ENCODE peak calls at places on chromosomes 3 and 15, in four cellular contexts. V, O, Z and R are unnamed samples.

GRCh38 chr3:187936676-187937075 is 191.4 kb upstream of the BCL6 start:
- DNase-seq in V (no peak), O (no peak), Z (no peak), R (no peak)

GRCh38 chr15:71362987-71363968 is 248.0 kb downstream of the THSD4 start:
- DNase-seq in V (no peak), O (no peak), Z (no peak), R (no peak)

GRCh38 chr3:3699816-3700633 is 99.2 kb upstream of the LRRN1 start:
- DNase-seq in V (no peak), O (no peak), Z (no peak), R (no peak)

GRCh38 chr15:25849431-25849921 is 13.7 kb downstream of the ATP10A start:
- DNase-seq in V (peak), O (no peak), Z (no peak), R (no peak)

GRCh38 chr3:185688808-185689207 is 102.7 kb downstream of the SENP2 start:
- DNase-seq in V (no peak), O (peak), Z (no peak), R (no peak)

GRCh38 chr15:51924146-51925068 is 47.2 kb downstream of the LEO1 start:
- DNase-seq in V (peak), O (no peak), Z (no peak), R (no peak)

GRCh38 chr3:25849641-25850040 is 59.8 kb downstream of the OXSM start:
- DNase-seq in V (no peak), O (no peak), Z (no peak), R (no peak)

GRCh38 chr3:50503947-50504346 is 513 bp upstream of the CACNA2D2 start:
- DNase-seq in V (no peak), O (no peak), Z (no peak), R (no peak)

GRCh38 chr3:119880966-119881365 is 99.1 kb downstream of the NR1I2 start:
- DNase-seq in V (no peak), O (no peak), Z (no peak), R (no peak)

GRCh38 chr3:115975353-115975752 is 352.0 kb downstream of the GAP43 start:
- DNase-seq in V (no peak), O (peak), Z (no peak), R (no peak)

GRCh38 chr15:90097475-90097874 is 4.8 kb downstream of the IDH2 start:
- DNase-seq in V (no peak), O (no peak), Z (no peak), R (no peak)

GRCh38 chr3:109831403-109831802 is 494.1 kb upstream of the DPPA4 start:
- DNase-seq in V (no peak), O (no peak), Z (no peak), R (no peak)

GRCh38 chr3:53842436-53843194 is 3.6 kb downstream of the CHDH start:
- DNase-seq in V (peak), O (peak), Z (peak), R (no peak)

GRCh38 chr3:9045399-9045798 is 82.1 kb upstream of the RAD18 start:
- DNase-seq in V (no peak), O (no peak), Z (no peak), R (no peak)

GRCh38 chr15:94242257-94242656 is 10.9 kb downstream of the MCTP2 start:
- DNase-seq in V (no peak), O (no peak), Z (no peak), R (no peak)

GRCh38 chr3:94394885-94395284 is 332.0 kb downstream of the NSUN3 start:
- DNase-seq in V (no peak), O (no peak), Z (no peak), R (no peak)

GRCh38 chr3:24259901-24260512 is 234.6 kb downstream of the THRB start:
- DNase-seq in V (no peak), O (no peak), Z (no peak), R (no peak)

GRCh38 chr3:126607214-126607908 is 47.6 kb downstream of the TXNRD3 start:
- DNase-seq in V (no peak), O (no peak), Z (no peak), R (no peak)

GRCh38 chr3:65597225-65597951 is 441.3 kb downstream of the MAGI1 start:
- DNase-seq in V (peak), O (no peak), Z (peak), R (no peak)

GRCh38 chr3:131796558-131796957 is 238.3 kb downstream of the CPNE4 start:
- DNase-seq in V (no peak), O (no peak), Z (no peak), R (no peak)

GRCh38 chr15:95495033-95495541 is 835.4 kb upstream of the NR2F2 start:
- DNase-seq in V (no peak), O (no peak), Z (no peak), R (no peak)

GRCh38 chr15:40052604-40053003 is 13.6 kb upstream of the SRP14 start:
- DNase-seq in V (no peak), O (no peak), Z (no peak), R (peak)

GRCh38 chr3:149382518-149382917 is 5.1 kb upstream of the TM4SF1 start:
- DNase-seq in V (no peak), O (no peak), Z (no peak), R (no peak)

GRCh38 chr3:160949460-160949859 is 155.7 kb downstream of the B3GALNT1 start:
- DNase-seq in V (no peak), O (no peak), Z (no peak), R (no peak)

GRCh38 chr3:71492969-71493368 is 90.6 kb downstream of the FOXP1 start:
- DNase-seq in V (no peak), O (no peak), Z (no peak), R (no peak)

GRCh38 chr3:15291589-15292541 is 40.5 kb downstream of the SH3BP5 start:
- DNase-seq in V (no peak), O (no peak), Z (no peak), R (no peak)

GRCh38 chr3:31636693-31637442 is 104.1 kb downstream of the STT3B start:
- DNase-seq in V (no peak), O (no peak), Z (no peak), R (no peak)

GRCh38 chr3:31634485-31634884 is 101.8 kb downstream of the STT3B start:
- DNase-seq in V (no peak), O (no peak), Z (no peak), R (no peak)

GRCh38 chr3:31636063-31636462 is 103.3 kb downstream of the STT3B start:
- DNase-seq in V (no peak), O (no peak), Z (no peak), R (no peak)

GRCh38 chr3:31635586-31635985 is 102.9 kb downstream of the STT3B start:
- DNase-seq in V (no peak), O (no peak), Z (no peak), R (no peak)

DNA sequence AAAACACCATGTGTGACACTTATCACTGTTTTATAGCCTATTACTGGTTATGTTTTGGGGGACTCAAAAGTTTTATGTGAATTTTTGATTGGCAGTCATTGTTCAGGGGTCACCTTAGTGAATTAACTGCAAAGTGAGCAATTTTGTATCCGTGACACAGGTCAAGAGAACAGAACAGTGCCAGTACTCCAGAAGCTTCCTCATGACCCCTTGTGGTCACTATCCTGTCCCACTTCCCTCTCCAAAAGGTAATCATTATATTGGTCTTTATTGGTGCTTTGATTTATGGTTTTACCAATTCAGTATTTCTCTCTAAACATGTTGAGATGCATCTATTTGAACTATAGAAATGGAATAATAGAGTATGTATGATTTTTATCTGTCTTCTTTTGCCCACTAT is 107.1 kb downstream of the STT3B start:
- DNase-seq in V (no peak), O (no peak), Z (no peak), R (no peak)
- TF ChIP-seq CTCF in V (no peak), O (no peak), Z (no peak), R (no peak)

GRCh38 chr15:22241451-22241850 is 161.1 kb downstream of the OR4M2 start:
- DNase-seq in V (no peak), O (no peak), Z (no peak), R (no peak)

GRCh38 chr15:22240403-22240802 is 160.1 kb downstream of the OR4M2 start:
- DNase-seq in V (no peak), O (no peak), Z (no peak), R (no peak)

GRCh38 chr15:22237891-22238275 is 157.6 kb downstream of the OR4M2 start:
- DNase-seq in V (no peak), O (no peak), Z (no peak), R (no peak)

GRCh38 chr15:22240951-22241350 is 160.6 kb downstream of the OR4M2 start:
- DNase-seq in V (no peak), O (no peak), Z (no peak), R (no peak)

GRCh38 chr15:22239806-22240180 is 159.5 kb downstream of the OR4M2 start:
- DNase-seq in V (no peak), O (no peak), Z (no peak), R (no peak)
- TF ChIP-seq CTCF in V (no peak), O (no peak), Z (no peak), R (no peak)

DNA sequence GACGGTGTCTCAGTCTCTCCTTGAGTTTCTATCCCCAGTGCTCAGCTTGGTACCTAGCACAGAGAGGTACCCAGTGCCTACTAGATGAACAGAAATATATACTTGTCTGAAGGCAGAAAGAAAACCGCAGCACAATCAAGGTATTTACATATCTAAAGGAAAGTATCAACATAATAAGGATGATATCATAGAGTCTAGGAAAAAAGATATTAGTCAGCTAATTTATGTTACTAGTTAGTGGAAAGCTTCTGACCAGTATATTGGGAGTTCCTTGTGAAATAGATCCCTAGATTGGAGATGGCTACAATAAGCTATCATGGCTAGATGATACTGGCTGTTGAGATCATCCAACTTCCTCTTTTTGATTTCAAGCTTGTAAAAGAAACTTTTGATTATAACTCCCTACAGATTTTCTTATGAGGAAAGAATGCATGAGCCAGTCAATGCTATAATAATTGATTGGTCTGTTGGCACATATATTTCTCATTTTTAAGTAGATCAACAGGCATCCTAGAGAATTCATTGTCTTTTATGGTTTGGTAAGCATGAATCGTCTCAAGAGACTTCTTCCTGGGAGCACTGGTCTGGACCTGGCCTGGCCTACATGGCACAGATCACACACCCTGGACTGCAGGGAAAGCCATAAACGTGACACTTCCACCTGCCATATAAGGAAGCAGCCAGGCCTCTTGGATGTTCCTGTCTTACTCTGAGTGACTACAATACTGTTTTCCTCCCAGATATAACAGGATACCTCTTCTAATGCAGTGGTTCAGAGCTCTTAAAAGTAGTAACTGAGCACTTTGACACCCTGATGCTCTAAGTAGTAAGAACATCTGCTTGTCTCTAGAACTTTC is 60.7 kb downstream of the IMPG2 start:
- DNase-seq in V (no peak), O (no peak), Z (no peak), R (no peak)
- TF ChIP-seq CTCF in V (no peak), O (no peak), Z (no peak), R (no peak)

GRCh38 chr3:40505599-40506462 is at the start of gene ZNF620:
- DNase-seq in V (peak), O (no peak), Z (peak), R (peak)
- TF ChIP-seq CTCF in V (no peak), O (peak), Z (peak), R (no peak)

DNA sequence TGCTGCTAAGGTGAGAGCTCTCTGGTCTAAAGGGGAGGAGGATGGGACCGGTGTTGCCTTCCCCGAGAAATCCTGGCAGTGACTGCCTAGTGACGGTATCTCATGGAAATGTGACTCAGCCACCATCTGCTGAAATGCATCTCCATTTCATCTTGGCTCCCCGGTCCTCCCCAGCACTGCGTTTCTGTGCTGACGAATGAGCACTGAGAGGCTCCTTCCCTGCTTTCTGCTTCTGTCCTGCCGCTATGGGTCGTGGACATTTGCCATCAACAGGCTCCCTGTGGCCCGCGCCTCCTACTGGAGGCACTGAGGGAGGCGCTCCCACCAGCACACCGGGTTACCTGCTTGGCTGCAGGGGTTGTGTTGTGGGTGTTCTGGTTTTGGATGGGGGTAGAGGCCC is 13.5 kb upstream of the SEC13 start:
- DNase-seq in V (no peak), O (no peak), Z (no peak), R (no peak)
- TF ChIP-seq CTCF in V (no peak), O (no peak), Z (peak), R (no peak)

DNA sequence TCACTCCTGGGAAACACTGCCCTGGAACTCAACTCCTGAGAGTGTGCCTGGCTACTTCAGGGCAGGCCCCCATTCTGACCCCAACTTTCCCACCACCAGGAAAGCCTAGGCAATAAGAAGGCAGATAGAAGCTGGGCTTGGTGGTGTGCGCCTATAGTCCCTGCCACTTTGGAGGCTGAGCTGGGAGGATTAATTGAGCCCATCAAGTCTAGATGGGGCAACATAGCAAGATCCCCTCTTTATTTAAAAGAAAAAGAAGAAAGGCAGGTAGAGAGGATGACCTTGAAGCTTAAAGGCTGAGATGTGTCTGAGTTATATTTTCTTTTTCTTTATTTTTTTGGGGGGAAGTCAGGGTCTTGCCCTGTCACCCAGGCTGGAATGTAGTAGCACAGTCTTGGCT is 4.2 kb upstream of the RBPMS2 start:
- DNase-seq in V (no peak), O (no peak), Z (no peak), R (no peak)
- TF ChIP-seq CTCF in V (no peak), O (no peak), Z (no peak), R (no peak)

GRCh38 chr3:63908081-63908736 is 4.0 kb downstream of the SCAANT1 start:
- DNase-seq in V (no peak), O (no peak), Z (no peak), R (no peak)
- TF ChIP-seq CTCF in V (no peak), O (peak), Z (peak), R (no peak)

GRCh38 chr15:49225572-49226281 is 55.7 kb downstream of the GALK2 start:
- DNase-seq in V (no peak), O (no peak), Z (no peak), R (no peak)
- TF ChIP-seq CTCF in V (no peak), O (peak), Z (peak), R (no peak)

GRCh38 chr3:133583396-133583795 is 9.9 kb downstream of the CDV3 start:
- DNase-seq in V (no peak), O (no peak), Z (no peak), R (no peak)

GRCh38 chr3:133574260-133574881 is 885 bp downstream of the CDV3 start:
- DNase-seq in V (peak), O (no peak), Z (peak), R (peak)

GRCh38 chr3:133575121-133575520 is 1.6 kb downstream of the CDV3 start:
- DNase-seq in V (no peak), O (no peak), Z (no peak), R (no peak)

GRCh38 chr3:133576169-133576568 is 2.7 kb downstream of the CDV3 start:
- DNase-seq in V (no peak), O (no peak), Z (no peak), R (no peak)

GRCh38 chr3:133578548-133579191 is 5.2 kb downstream of the CDV3 start:
- DNase-seq in V (no peak), O (no peak), Z (no peak), R (no peak)
- TF ChIP-seq CTCF in V (no peak), O (peak), Z (peak), R (peak)

DNA sequence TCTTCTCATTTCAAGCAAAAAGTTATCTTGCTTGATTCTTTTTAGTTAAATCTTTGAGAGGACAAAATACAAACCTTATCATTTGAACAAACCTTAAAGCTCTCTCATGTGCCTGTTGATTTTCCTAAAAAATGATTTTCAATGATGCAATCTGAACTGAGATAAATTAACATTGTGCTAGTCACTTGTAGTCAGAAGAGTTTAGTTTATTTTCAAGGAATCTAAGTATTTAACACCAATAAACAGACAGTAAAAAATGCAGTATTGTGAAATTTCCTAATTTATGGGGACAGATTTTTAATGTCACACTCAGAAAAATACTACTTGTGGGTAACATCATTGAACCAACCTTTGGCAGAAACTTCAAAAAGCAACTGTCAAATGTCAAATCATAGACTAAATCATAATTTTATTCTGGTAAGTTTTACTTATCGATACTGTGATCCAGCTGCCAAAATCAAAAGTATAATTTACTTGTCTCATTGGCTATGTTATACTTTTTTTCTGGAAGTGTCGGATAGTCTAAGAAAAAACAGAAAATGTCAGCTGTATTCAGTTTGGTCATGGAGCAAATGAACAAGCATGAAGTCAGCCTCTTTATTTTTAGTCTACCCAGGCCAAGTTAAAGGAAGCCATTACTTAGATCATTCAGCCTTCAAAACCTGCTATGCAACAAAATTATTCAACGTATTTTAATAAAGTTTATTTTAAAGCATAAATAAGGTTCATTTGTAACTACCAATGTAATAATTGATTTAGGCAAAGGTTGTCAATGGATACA is 52.4 kb upstream of the FNDC3B start:
- DNase-seq in V (no peak), O (no peak), Z (no peak), R (no peak)
- TF ChIP-seq CTCF in V (no peak), O (no peak), Z (no peak), R (no peak)